ENCODE peak calls at places on chromosomes 6 and 20, in eight cellular contexts. Z is AML-193, H is A549, S is transverse colon, V is astrocyte of the spinal cord, P is progenitor cell of endocrine pancreas, T is activated B cell treated with CpG ODN at 0.5 μM for 24 hours, W is tibial artery. Y is an unnamed sample.

GRCh38 chr6:107132330-107132954 is 17.1 kb upstream of the BEND3 start:
- DNase-seq in V (peak; percentile 34), Z (peak; percentile 15), H (no peak), S (no peak), W (no peak), T (no peak), P (no peak), Y (no peak)

GRCh38 chr6:39902786-39903465 is 31.3 kb downstream of the MOCS1 start:
- DNase-seq in T (no peak), P (no peak), Z (no peak), H (no peak), S (no peak), W (peak; percentile 62), V (no peak), Y (no peak)

GRCh38 chr6:130520801-130521200 is 155.0 kb downstream of the TMEM200A start:
- DNase-seq in V (no peak), W (no peak), T (no peak), Z (no peak), H (no peak), S (no peak), P (no peak), Y (no peak)

GRCh38 chr6:29850011-29850553 is 22.5 kb downstream of the HLA-G start:
- DNase-seq in Z (no peak), P (no peak), S (peak; percentile 53), V (no peak), W (no peak), T (no peak), H (no peak), Y (no peak)

GRCh38 chr6:37628611-37629320 is 68.9 kb downstream of the MDGA1 start:
- DNase-seq in S (no peak), P (no peak), H (no peak), W (no peak), V (peak; percentile 73), Z (no peak), T (no peak), Y (no peak)

GRCh38 chr6:4308354-4308753 is 173.0 kb upstream of the ECI2 start:
- DNase-seq in Z (no peak), S (no peak), H (no peak), V (no peak), W (no peak), T (no peak), P (no peak), Y (no peak)

GRCh38 chr6:89797317-89797716 is 22.3 kb downstream of the MDN1 start:
- DNase-seq in S (no peak), T (no peak), W (no peak), P (no peak), V (peak; percentile 95), H (no peak), Z (no peak), Y (no peak)

GRCh38 chr20:49037962-49038387 is 8.1 kb upstream of the CSE1L start:
- DNase-seq in P (no peak), H (no peak), S (no peak), V (no peak), Z (peak; percentile 83), W (no peak), T (no peak), Y (no peak)

GRCh38 chr6:154307696-154308425 is 48.7 kb downstream of the IPCEF1 start:
- DNase-seq in S (no peak), Z (no peak), W (no peak), V (no peak), P (no peak), H (no peak), T (no peak), Y (no peak)

GRCh38 chr20:48760403-48760889 is 67.4 kb downstream of the PREX1 start:
- DNase-seq in Z (peak; percentile 42), V (peak; percentile 58), S (peak; percentile 32), T (no peak), H (no peak), W (no peak), P (no peak), Y (peak; percentile 82)

GRCh38 chr6:23349521-23350147 is 776.4 kb upstream of the NRSN1 start:
- DNase-seq in Z (no peak), P (no peak), H (peak; percentile 35), T (no peak), V (peak; percentile 90), S (no peak), W (no peak), Y (no peak)

GRCh38 chr6:133131621-133132020 is 109.5 kb upstream of the EYA4 start:
- DNase-seq in T (no peak), S (no peak), V (no peak), H (no peak), Z (no peak), P (no peak), W (no peak), Y (no peak)

GRCh38 chr20:17226410-17227198 is at the start of gene PCSK2:
- DNase-seq in T (no peak), V (peak; percentile 19), W (no peak), S (peak; percentile 12), Z (no peak), H (peak; percentile 11), P (peak; percentile 78), Y (peak; percentile 12)

GRCh38 chr6:50689210-50689609 is 24.1 kb upstream of the TFAP2D start:
- DNase-seq in Z (no peak), W (no peak), H (no peak), P (no peak), V (no peak), T (no peak), S (no peak), Y (no peak)

GRCh38 chr20:29452186-29452585 is 1805.3 kb upstream of the DEFB115 start:
- DNase-seq in P (no peak), T (no peak), H (no peak), V (no peak), S (no peak), Z (no peak), W (no peak), Y (no peak)

GRCh38 chr6:125588268-125588667 is 161.2 kb upstream of the HEY2 start:
- DNase-seq in Z (no peak), T (no peak), V (no peak), P (no peak), S (no peak), W (no peak), H (no peak), Y (no peak)

GRCh38 chr6:4459032-4459431 is 317.2 kb upstream of the CDYL start:
- DNase-seq in H (peak; percentile 21), V (peak; percentile 70), T (no peak), Z (no peak), S (no peak), W (no peak), P (no peak), Y (no peak)

GRCh38 chr20:24983896-24984295 is 8.7 kb downstream of the APMAP start:
- DNase-seq in T (no peak), W (no peak), Z (no peak), S (no peak), P (no peak), V (no peak), H (no peak), Y (no peak)

GRCh38 chr6:22756365-22756764 is 187.0 kb downstream of the HDGFL1 start:
- DNase-seq in Z (no peak), P (no peak), V (peak; percentile 50), W (no peak), S (no peak), T (no peak), H (no peak), Y (no peak)

GRCh38 chr20:50837532-50838321 is 42.9 kb downstream of the BCAS4 start:
- DNase-seq in V (peak; percentile 85), H (no peak), T (no peak), W (peak; percentile 85), Z (no peak), S (no peak), P (no peak), Y (no peak)

GRCh38 chr20:4366076-4366475 is 350.7 kb upstream of the RNF24 start:
- DNase-seq in W (no peak), Z (no peak), P (no peak), V (no peak), T (no peak), H (no peak), S (no peak), Y (no peak)

GRCh38 chr6:4319992-4320683 is 184.8 kb upstream of the ECI2 start:
- DNase-seq in T (no peak), Z (peak; percentile 33), H (no peak), S (no peak), W (no peak), P (no peak), V (peak; percentile 36), Y (no peak)

GRCh38 chr20:20130399-20130798 is 78.1 kb downstream of the CFAP61 start:
- DNase-seq in H (no peak), V (no peak), W (no peak), Z (no peak), P (no peak), S (no peak), T (no peak), Y (no peak)

GRCh38 chr6:152271681-152272464 is 365.3 kb downstream of the SYNE1 start:
- DNase-seq in P (no peak), T (no peak), W (peak; percentile 83), H (no peak), V (peak; percentile 74), S (peak; percentile 21), Z (no peak), Y (no peak)

GRCh38 chr6:63487123-63487813 is 85.0 kb upstream of the LOC128125822 start:
- DNase-seq in T (no peak), V (no peak), S (peak; percentile 28), W (no peak), Z (no peak), H (no peak), P (no peak), Y (no peak)

GRCh38 chr6:33013608-33014007 is 4.2 kb upstream of the HLA-DOA start:
- DNase-seq in W (no peak), Z (no peak), T (no peak), V (no peak), S (no peak), H (no peak), P (no peak), Y (no peak)

GRCh38 chr20:23078994-23079364 is 7.1 kb downstream of the CD93 start:
- DNase-seq in W (no peak), S (no peak), Z (no peak), P (no peak), H (no peak), V (no peak), T (no peak), Y (no peak)

GRCh38 chr6:24902782-24903181 is 33.0 kb downstream of the RIPOR2 start:
- DNase-seq in H (no peak), V (peak; percentile 64), W (no peak), S (no peak), P (no peak), Z (no peak), T (no peak), Y (no peak)

GRCh38 chr6:169263836-169264608 is 10.4 kb upstream of the THBS2 start:
- DNase-seq in W (no peak), Z (no peak), H (no peak), V (peak; percentile 55), S (peak; percentile 25), P (no peak), T (no peak), Y (no peak)

GRCh38 chr20:51503376-51503775 is 39.1 kb downstream of the NFATC2 start:
- DNase-seq in S (no peak), P (no peak), W (peak; percentile 51), Z (no peak), V (no peak), H (no peak), T (no peak), Y (no peak)

GRCh38 chr6:139037490-139037889 is 8.9 kb downstream of the ABRACL start:
- DNase-seq in T (no peak), V (peak; percentile 72), H (no peak), S (no peak), Z (no peak), P (no peak), W (no peak), Y (no peak)

GRCh38 chr6:36210886-36211595 is 14.5 kb downstream of the BRPF3 start:
- DNase-seq in W (no peak), Z (no peak), S (no peak), T (no peak), H (no peak), V (no peak), P (no peak), Y (no peak)

GRCh38 chr6:123830110-123830509 is 26.4 kb downstream of the NKAIN2 start:
- DNase-seq in T (no peak), H (no peak), S (no peak), V (no peak), W (no peak), P (no peak), Z (no peak), Y (no peak)

GRCh38 chr6:11143394-11144371 is 32.2 kb upstream of the ERVFRD-1 start:
- DNase-seq in P (no peak), S (peak; percentile 54), W (peak; percentile 77), T (no peak), V (peak; percentile 88), Z (peak; percentile 88), H (peak; percentile 84), Y (peak; percentile 57)